ENCODE peak calls at places on chromosomes 16 and 17, in six cellular contexts. O is neural progenitor cell; W is left ventricle myocardium inferior; P is heart right ventricle; K is fibroblast of lung; D is CD4-positive, alpha-beta memory T cell. Q is an unnamed sample.

GRCh38 chr16:23072084-23072599 is 77.1 kb downstream of the USP31 start:
- DNase-seq in O (no peak), D (no peak), K (peak; percentile 81), P (peak; percentile 90), W (peak; percentile 91), Q (no peak)

GRCh38 chr17:78378225-78379133 is at the start of gene PGS1:
- DNase-seq in W (peak; percentile 88), P (peak; percentile 79), O (peak; percentile 84), D (peak; percentile 83), K (peak; percentile 71), Q (peak; percentile 59)

GRCh38 chr17:57548421-57549385 is 196.4 kb downstream of the CCDC182 start:
- DNase-seq in P (peak; percentile 52), K (peak; percentile 61), O (no peak), D (no peak), W (no peak), Q (peak; percentile 33)

GRCh38 chr16:81167851-81168250 is 70.6 kb upstream of the BCO1 start:
- DNase-seq in W (peak; percentile 52), P (peak; percentile 66), D (no peak), O (no peak), K (no peak), Q (no peak)

GRCh38 chr17:51322390-51323029 is 62.2 kb downstream of the UTP18 start:
- DNase-seq in O (peak; percentile 70), K (peak; percentile 10), P (no peak), W (no peak), D (no peak), Q (peak; percentile 20)

GRCh38 chr16:30967795-30968194 is 10.2 kb downstream of the SETD1A start:
- DNase-seq in P (no peak), O (no peak), W (no peak), D (no peak), K (no peak), Q (no peak)

GRCh38 chr16:26598061-26598460 is 468.7 kb upstream of the C16orf82 start:
- DNase-seq in W (no peak), P (no peak), O (no peak), K (no peak), D (peak; percentile 62), Q (no peak)

GRCh38 chr17:1030684-1031557 is 34.0 kb downstream of the TIMM22 start:
- DNase-seq in P (no peak), D (no peak), O (peak; percentile 24), W (peak; percentile 66), K (no peak), Q (no peak)

GRCh38 chr17:14904406-14904805 is 360.7 kb downstream of the PMP22 start:
- DNase-seq in K (no peak), O (no peak), W (no peak), D (no peak), P (no peak), Q (no peak)

DNA sequence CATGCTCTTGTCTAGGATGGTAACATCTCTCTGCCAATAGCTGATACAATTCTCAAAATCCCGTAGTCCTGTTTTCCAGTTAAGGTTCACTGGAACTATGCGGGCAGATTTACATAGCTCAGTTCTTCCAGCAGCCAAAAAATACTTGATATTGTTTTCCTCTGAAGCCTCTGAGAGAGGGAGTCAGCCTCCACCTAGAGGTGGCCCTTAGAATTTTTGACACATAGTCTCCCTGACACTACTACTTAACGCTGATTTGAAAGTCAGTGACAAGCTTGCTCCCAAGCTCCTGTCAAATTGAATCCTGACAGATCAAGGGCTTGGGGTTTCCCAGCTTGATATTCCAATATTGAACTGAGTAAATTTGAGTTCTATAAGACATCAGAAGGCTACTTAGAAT is 1780.1 kb downstream of the TP53TG3F start:
- DNase-seq in D (no peak), O (no peak), K (no peak), P (no peak), W (no peak), Q (no peak)
- H3K9me3 ChIP-seq in D (no peaks in the 10 kb centered on the region), O (peaks cover 24% of the 10 kb centered on the region), K (no peaks in the 10 kb centered on the region), P (no peaks in the 10 kb centered on the region), W (no peaks in the 10 kb centered on the region), Q (no peaks in the 10 kb centered on the region)

DNA sequence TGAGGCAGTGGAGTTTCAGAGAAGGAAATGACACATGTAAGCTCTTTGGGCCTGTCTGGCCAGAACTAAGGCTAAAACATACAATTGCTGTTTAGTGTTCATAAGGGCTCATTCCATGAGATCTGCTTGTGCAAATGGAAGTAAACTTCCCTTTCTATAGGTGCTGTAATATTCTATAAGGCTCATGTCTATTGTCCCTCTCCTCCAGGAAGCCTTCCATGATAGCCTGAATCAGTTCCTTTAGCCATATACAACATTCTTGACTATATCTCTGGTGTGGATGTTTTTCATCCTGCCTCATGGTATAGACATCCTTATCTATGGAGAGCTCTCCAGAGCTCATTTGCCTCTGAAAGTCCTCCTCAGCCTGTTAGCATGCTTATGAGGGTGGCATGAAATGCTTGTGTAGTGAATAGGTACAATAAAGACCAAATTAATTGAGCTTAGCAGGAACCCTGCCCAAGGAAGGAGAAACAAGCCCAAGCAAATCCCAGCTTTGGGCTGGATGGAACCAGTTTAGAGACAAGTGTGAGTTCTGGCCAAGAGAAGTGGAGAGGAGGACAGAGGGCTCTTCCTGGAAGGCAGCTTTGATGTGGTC is 1.6 kb upstream of the ETV4 start:
- DNase-seq in W (no peak), D (no peak), O (no peak), K (no peak), P (no peak), Q (no peak)
- H3K4me1 ChIP-seq in W (peaks cover 33% of the 10 kb centered on the region), D (peaks cover 24% of the 10 kb centered on the region), O (peaks cover 19% of the 10 kb centered on the region), K (peaks cover 17% of the 10 kb centered on the region), P (peaks cover 4% of the 10 kb centered on the region), Q (peaks cover 21% of the 10 kb centered on the region)

DNA sequence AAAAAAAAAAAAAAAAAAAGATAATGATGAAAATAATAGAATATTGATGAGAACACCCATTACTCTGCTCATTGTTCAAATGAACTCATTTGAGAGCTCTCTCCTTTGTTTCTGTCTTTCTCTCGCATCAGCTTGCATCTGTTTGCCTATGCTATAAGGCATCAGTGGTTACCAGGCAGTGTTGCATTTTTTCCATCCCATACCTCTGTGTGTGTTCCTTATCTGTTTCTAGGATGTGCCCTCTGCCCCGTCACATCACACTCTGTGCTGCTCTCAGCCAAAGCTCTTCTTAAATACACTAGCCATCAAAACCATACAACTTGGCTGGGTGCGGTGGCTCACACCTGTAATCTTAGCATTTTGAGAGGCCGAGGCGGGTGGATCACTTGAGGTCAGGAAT is 568.2 kb downstream of the WWOX start:
- DNase-seq in K (no peak), P (no peak), W (no peak), O (no peak), D (no peak), Q (no peak)
- H3K9me3 ChIP-seq in K (no peaks in the 10 kb centered on the region), P (no peaks in the 10 kb centered on the region), W (no peaks in the 10 kb centered on the region), O (no peaks in the 10 kb centered on the region), D (no peaks in the 10 kb centered on the region), Q (no peaks in the 10 kb centered on the region)

GRCh38 chr17:50063516-50064252 is 7.8 kb downstream of the ITGA3 start:
- DNase-seq in W (no peak), D (no peak), K (peak; percentile 61), O (no peak), P (no peak), Q (no peak)
- H3K4me1 ChIP-seq in W (peaks cover 93% of the 10 kb centered on the region), D (no peaks in the 10 kb centered on the region), K (peaks cover 65% of the 10 kb centered on the region), O (no peaks in the 10 kb centered on the region), P (peaks cover 70% of the 10 kb centered on the region), Q (no peaks in the 10 kb centered on the region)